ENCODE peak calls at places on chromosomes 12 and 14, in ten cellular contexts. One of them, this sample, is unnamed.

GRCh38 chr12:47651368-47652254 is 54.2 kb downstream of the RPAP3 start:
- DNase-seq in adrenal gland: peak
- DNase-seq in Ammon's horn: peak
- DNase-seq in activated CD8-positive, alpha-beta T cell treated with anti-CD3 and anti-CD28 coated beads for 36 hours: peak
- DNase-seq in substantia nigra: no peak
- DNase-seq in NCI-H748 treated with DMSO at 0.1 percent for 48 hours: peak
- DNase-seq in germinal center: peak
- DNase-seq in HFFc6: peak
- DNase-seq in IMR-90: peak
- DNase-seq in T-helper 17 cell: peak
- DNase-seq in this sample: peak

GRCh38 chr14:30295980-30296379 is 263.0 kb upstream of the G2E3 start:
- DNase-seq in T-helper 17 cell: no peak
- DNase-seq in Ammon's horn: no peak
- DNase-seq in adrenal gland: no peak
- DNase-seq in IMR-90: no peak
- DNase-seq in activated CD8-positive, alpha-beta T cell treated with anti-CD3 and anti-CD28 coated beads for 36 hours: no peak
- DNase-seq in substantia nigra: no peak
- DNase-seq in HFFc6: no peak
- DNase-seq in NCI-H748 treated with DMSO at 0.1 percent for 48 hours: peak
- DNase-seq in germinal center: no peak
- DNase-seq in this sample: no peak

GRCh38 chr12:112183591-112184021 is 58.2 kb downstream of the TRAFD1 start:
- DNase-seq in adrenal gland: no peak
- DNase-seq in activated CD8-positive, alpha-beta T cell treated with anti-CD3 and anti-CD28 coated beads for 36 hours: peak
- DNase-seq in germinal center: no peak
- DNase-seq in NCI-H748 treated with DMSO at 0.1 percent for 48 hours: no peak
- DNase-seq in HFFc6: no peak
- DNase-seq in substantia nigra: no peak
- DNase-seq in IMR-90: no peak
- DNase-seq in T-helper 17 cell: no peak
- DNase-seq in Ammon's horn: no peak
- DNase-seq in this sample: no peak

GRCh38 chr12:6607751-6608591 is 792 bp upstream of the CHD4 start:
- DNase-seq in Ammon's horn: peak
- DNase-seq in HFFc6: peak
- DNase-seq in activated CD8-positive, alpha-beta T cell treated with anti-CD3 and anti-CD28 coated beads for 36 hours: peak
- DNase-seq in germinal center: peak
- DNase-seq in NCI-H748 treated with DMSO at 0.1 percent for 48 hours: peak
- DNase-seq in IMR-90: peak
- DNase-seq in T-helper 17 cell: peak
- DNase-seq in adrenal gland: peak
- DNase-seq in substantia nigra: no peak
- DNase-seq in this sample: peak

GRCh38 chr12:87967871-87968270 is 61.3 kb downstream of the C12orf50 start:
- DNase-seq in HFFc6: no peak
- DNase-seq in germinal center: no peak
- DNase-seq in IMR-90: no peak
- DNase-seq in adrenal gland: no peak
- DNase-seq in substantia nigra: no peak
- DNase-seq in activated CD8-positive, alpha-beta T cell treated with anti-CD3 and anti-CD28 coated beads for 36 hours: no peak
- DNase-seq in NCI-H748 treated with DMSO at 0.1 percent for 48 hours: peak
- DNase-seq in Ammon's horn: peak
- DNase-seq in T-helper 17 cell: no peak
- DNase-seq in this sample: peak

GRCh38 chr14:36454599-36455240 is 65.3 kb downstream of the NKX2-1 start:
- DNase-seq in HFFc6: no peak
- DNase-seq in IMR-90: no peak
- DNase-seq in germinal center: no peak
- DNase-seq in T-helper 17 cell: no peak
- DNase-seq in adrenal gland: no peak
- DNase-seq in substantia nigra: no peak
- DNase-seq in NCI-H748 treated with DMSO at 0.1 percent for 48 hours: no peak
- DNase-seq in Ammon's horn: no peak
- DNase-seq in activated CD8-positive, alpha-beta T cell treated with anti-CD3 and anti-CD28 coated beads for 36 hours: no peak
- DNase-seq in this sample: no peak

GRCh38 chr14:99035268-99035667 is 236.7 kb downstream of the BCL11B start:
- DNase-seq in IMR-90: no peak
- DNase-seq in NCI-H748 treated with DMSO at 0.1 percent for 48 hours: no peak
- DNase-seq in HFFc6: peak
- DNase-seq in adrenal gland: peak
- DNase-seq in activated CD8-positive, alpha-beta T cell treated with anti-CD3 and anti-CD28 coated beads for 36 hours: no peak
- DNase-seq in T-helper 17 cell: no peak
- DNase-seq in germinal center: no peak
- DNase-seq in substantia nigra: no peak
- DNase-seq in Ammon's horn: peak
- DNase-seq in this sample: peak

GRCh38 chr14:20455355-20456300 is 602 bp downstream of the APEX1 start:
- DNase-seq in HFFc6: peak
- DNase-seq in substantia nigra: no peak
- DNase-seq in T-helper 17 cell: peak
- DNase-seq in IMR-90: peak
- DNase-seq in germinal center: peak
- DNase-seq in activated CD8-positive, alpha-beta T cell treated with anti-CD3 and anti-CD28 coated beads for 36 hours: peak
- DNase-seq in Ammon's horn: no peak
- DNase-seq in NCI-H748 treated with DMSO at 0.1 percent for 48 hours: peak
- DNase-seq in adrenal gland: no peak
- DNase-seq in this sample: peak

GRCh38 chr14:96304956-96305355 is 48.9 kb downstream of the BDKRB1 start:
- DNase-seq in germinal center: no peak
- DNase-seq in Ammon's horn: no peak
- DNase-seq in IMR-90: no peak
- DNase-seq in adrenal gland: no peak
- DNase-seq in substantia nigra: no peak
- DNase-seq in activated CD8-positive, alpha-beta T cell treated with anti-CD3 and anti-CD28 coated beads for 36 hours: peak
- DNase-seq in HFFc6: no peak
- DNase-seq in NCI-H748 treated with DMSO at 0.1 percent for 48 hours: no peak
- DNase-seq in T-helper 17 cell: no peak
- DNase-seq in this sample: no peak

GRCh38 chr12:52649066-52649465 is 2.9 kb downstream of the KRT2 start:
- DNase-seq in T-helper 17 cell: no peak
- DNase-seq in HFFc6: no peak
- DNase-seq in Ammon's horn: no peak
- DNase-seq in adrenal gland: no peak
- DNase-seq in activated CD8-positive, alpha-beta T cell treated with anti-CD3 and anti-CD28 coated beads for 36 hours: no peak
- DNase-seq in NCI-H748 treated with DMSO at 0.1 percent for 48 hours: no peak
- DNase-seq in germinal center: no peak
- DNase-seq in substantia nigra: no peak
- DNase-seq in IMR-90: no peak
- DNase-seq in this sample: no peak

GRCh38 chr14:72545411-72546311 is 348.2 kb downstream of the DPF3 start:
- DNase-seq in HFFc6: no peak
- DNase-seq in IMR-90: no peak
- DNase-seq in germinal center: no peak
- DNase-seq in substantia nigra: no peak
- DNase-seq in Ammon's horn: no peak
- DNase-seq in activated CD8-positive, alpha-beta T cell treated with anti-CD3 and anti-CD28 coated beads for 36 hours: no peak
- DNase-seq in T-helper 17 cell: no peak
- DNase-seq in NCI-H748 treated with DMSO at 0.1 percent for 48 hours: no peak
- DNase-seq in adrenal gland: no peak
- DNase-seq in this sample: no peak

GRCh38 chr14:70931008-70931407 is 23.7 kb downstream of the PCNX1 start:
- DNase-seq in NCI-H748 treated with DMSO at 0.1 percent for 48 hours: no peak
- DNase-seq in HFFc6: no peak
- DNase-seq in Ammon's horn: no peak
- DNase-seq in T-helper 17 cell: no peak
- DNase-seq in activated CD8-positive, alpha-beta T cell treated with anti-CD3 and anti-CD28 coated beads for 36 hours: no peak
- DNase-seq in germinal center: no peak
- DNase-seq in substantia nigra: no peak
- DNase-seq in IMR-90: peak
- DNase-seq in adrenal gland: no peak
- DNase-seq in this sample: no peak

GRCh38 chr12:121942145-121942718 is 23.8 kb downstream of the CFAP251 start:
- DNase-seq in substantia nigra: no peak
- DNase-seq in IMR-90: peak
- DNase-seq in T-helper 17 cell: no peak
- DNase-seq in adrenal gland: no peak
- DNase-seq in Ammon's horn: no peak
- DNase-seq in activated CD8-positive, alpha-beta T cell treated with anti-CD3 and anti-CD28 coated beads for 36 hours: no peak
- DNase-seq in germinal center: no peak
- DNase-seq in NCI-H748 treated with DMSO at 0.1 percent for 48 hours: no peak
- DNase-seq in HFFc6: no peak
- DNase-seq in this sample: peak

GRCh38 chr12:120196363-120196762 is 1.8 kb upstream of the GCN1 start:
- DNase-seq in Ammon's horn: no peak
- DNase-seq in substantia nigra: no peak
- DNase-seq in adrenal gland: no peak
- DNase-seq in germinal center: no peak
- DNase-seq in NCI-H748 treated with DMSO at 0.1 percent for 48 hours: no peak
- DNase-seq in activated CD8-positive, alpha-beta T cell treated with anti-CD3 and anti-CD28 coated beads for 36 hours: no peak
- DNase-seq in HFFc6: no peak
- DNase-seq in T-helper 17 cell: no peak
- DNase-seq in IMR-90: no peak
- DNase-seq in this sample: peak

GRCh38 chr12:12511895-12512674 is 50.6 kb downstream of the DUSP16 start:
- DNase-seq in IMR-90: no peak
- DNase-seq in germinal center: no peak
- DNase-seq in HFFc6: no peak
- DNase-seq in adrenal gland: no peak
- DNase-seq in activated CD8-positive, alpha-beta T cell treated with anti-CD3 and anti-CD28 coated beads for 36 hours: peak
- DNase-seq in substantia nigra: no peak
- DNase-seq in Ammon's horn: no peak
- DNase-seq in NCI-H748 treated with DMSO at 0.1 percent for 48 hours: no peak
- DNase-seq in T-helper 17 cell: no peak
- DNase-seq in this sample: no peak

GRCh38 chr14:36520601-36521525 is 831 bp upstream of the NKX2-1 start:
- DNase-seq in T-helper 17 cell: no peak
- DNase-seq in activated CD8-positive, alpha-beta T cell treated with anti-CD3 and anti-CD28 coated beads for 36 hours: no peak
- DNase-seq in substantia nigra: no peak
- DNase-seq in adrenal gland: no peak
- DNase-seq in HFFc6: peak
- DNase-seq in Ammon's horn: no peak
- DNase-seq in NCI-H748 treated with DMSO at 0.1 percent for 48 hours: peak
- DNase-seq in germinal center: no peak
- DNase-seq in IMR-90: peak
- DNase-seq in this sample: peak

GRCh38 chr12:71877335-71878121 is 38.0 kb downstream of the TBC1D15 start:
- DNase-seq in substantia nigra: no peak
- DNase-seq in adrenal gland: no peak
- DNase-seq in NCI-H748 treated with DMSO at 0.1 percent for 48 hours: no peak
- DNase-seq in germinal center: no peak
- DNase-seq in T-helper 17 cell: no peak
- DNase-seq in IMR-90: no peak
- DNase-seq in activated CD8-positive, alpha-beta T cell treated with anti-CD3 and anti-CD28 coated beads for 36 hours: no peak
- DNase-seq in HFFc6: no peak
- DNase-seq in Ammon's horn: no peak
- DNase-seq in this sample: no peak

GRCh38 chr14:74360163-74360562 is 11.9 kb downstream of the VRTN start:
- DNase-seq in substantia nigra: no peak
- DNase-seq in IMR-90: no peak
- DNase-seq in adrenal gland: no peak
- DNase-seq in Ammon's horn: no peak
- DNase-seq in activated CD8-positive, alpha-beta T cell treated with anti-CD3 and anti-CD28 coated beads for 36 hours: no peak
- DNase-seq in germinal center: no peak
- DNase-seq in T-helper 17 cell: no peak
- DNase-seq in NCI-H748 treated with DMSO at 0.1 percent for 48 hours: no peak
- DNase-seq in HFFc6: no peak
- DNase-seq in this sample: no peak

GRCh38 chr12:10634427-10634826 is 21.0 kb upstream of the MAGOHB start:
- DNase-seq in germinal center: no peak
- DNase-seq in adrenal gland: no peak
- DNase-seq in NCI-H748 treated with DMSO at 0.1 percent for 48 hours: no peak
- DNase-seq in substantia nigra: no peak
- DNase-seq in HFFc6: peak
- DNase-seq in T-helper 17 cell: no peak
- DNase-seq in IMR-90: peak
- DNase-seq in Ammon's horn: no peak
- DNase-seq in activated CD8-positive, alpha-beta T cell treated with anti-CD3 and anti-CD28 coated beads for 36 hours: no peak
- DNase-seq in this sample: peak

GRCh38 chr14:22200977-22201605 is 387.9 kb downstream of the DAD1 start:
- DNase-seq in Ammon's horn: peak
- DNase-seq in adrenal gland: no peak
- DNase-seq in HFFc6: peak
- DNase-seq in activated CD8-positive, alpha-beta T cell treated with anti-CD3 and anti-CD28 coated beads for 36 hours: peak
- DNase-seq in IMR-90: peak
- DNase-seq in T-helper 17 cell: no peak
- DNase-seq in NCI-H748 treated with DMSO at 0.1 percent for 48 hours: peak
- DNase-seq in germinal center: peak
- DNase-seq in substantia nigra: no peak
- DNase-seq in this sample: peak

GRCh38 chr14:79699206-79699605 is 512.1 kb downstream of the DIO2 start:
- DNase-seq in HFFc6: no peak
- DNase-seq in T-helper 17 cell: no peak
- DNase-seq in germinal center: no peak
- DNase-seq in IMR-90: no peak
- DNase-seq in NCI-H748 treated with DMSO at 0.1 percent for 48 hours: no peak
- DNase-seq in activated CD8-positive, alpha-beta T cell treated with anti-CD3 and anti-CD28 coated beads for 36 hours: no peak
- DNase-seq in Ammon's horn: no peak
- DNase-seq in substantia nigra: no peak
- DNase-seq in adrenal gland: no peak
- DNase-seq in this sample: no peak

GRCh38 chr12:24838531-24838950 is 110.4 kb downstream of the BCAT1 start:
- DNase-seq in germinal center: no peak
- DNase-seq in activated CD8-positive, alpha-beta T cell treated with anti-CD3 and anti-CD28 coated beads for 36 hours: peak
- DNase-seq in adrenal gland: peak
- DNase-seq in HFFc6: peak
- DNase-seq in Ammon's horn: peak
- DNase-seq in substantia nigra: no peak
- DNase-seq in T-helper 17 cell: no peak
- DNase-seq in IMR-90: peak
- DNase-seq in NCI-H748 treated with DMSO at 0.1 percent for 48 hours: no peak
- DNase-seq in this sample: peak

GRCh38 chr14:20327005-20327869 is 5.8 kb downstream of the CCNB1IP1 start:
- DNase-seq in activated CD8-positive, alpha-beta T cell treated with anti-CD3 and anti-CD28 coated beads for 36 hours: peak
- DNase-seq in T-helper 17 cell: no peak
- DNase-seq in IMR-90: peak
- DNase-seq in HFFc6: peak
- DNase-seq in Ammon's horn: peak
- DNase-seq in NCI-H748 treated with DMSO at 0.1 percent for 48 hours: peak
- DNase-seq in adrenal gland: no peak
- DNase-seq in germinal center: peak
- DNase-seq in substantia nigra: no peak
- DNase-seq in this sample: peak

GRCh38 chr12:25372002-25372401 is 121.3 kb upstream of the KRAS start:
- DNase-seq in Ammon's horn: no peak
- DNase-seq in NCI-H748 treated with DMSO at 0.1 percent for 48 hours: no peak
- DNase-seq in substantia nigra: no peak
- DNase-seq in activated CD8-positive, alpha-beta T cell treated with anti-CD3 and anti-CD28 coated beads for 36 hours: no peak
- DNase-seq in IMR-90: no peak
- DNase-seq in HFFc6: no peak
- DNase-seq in T-helper 17 cell: no peak
- DNase-seq in germinal center: no peak
- DNase-seq in adrenal gland: no peak
- DNase-seq in this sample: no peak

GRCh38 chr14:92651793-92652382 is 96.5 kb downstream of the LGMN start:
- DNase-seq in Ammon's horn: no peak
- DNase-seq in HFFc6: no peak
- DNase-seq in activated CD8-positive, alpha-beta T cell treated with anti-CD3 and anti-CD28 coated beads for 36 hours: peak
- DNase-seq in NCI-H748 treated with DMSO at 0.1 percent for 48 hours: no peak
- DNase-seq in substantia nigra: no peak
- DNase-seq in germinal center: no peak
- DNase-seq in T-helper 17 cell: peak
- DNase-seq in adrenal gland: peak
- DNase-seq in IMR-90: no peak
- DNase-seq in this sample: no peak

GRCh38 chr12:60693019-60693626 is 1097.3 kb downstream of the SLC16A7 start:
- DNase-seq in activated CD8-positive, alpha-beta T cell treated with anti-CD3 and anti-CD28 coated beads for 36 hours: no peak
- DNase-seq in substantia nigra: no peak
- DNase-seq in HFFc6: no peak
- DNase-seq in NCI-H748 treated with DMSO at 0.1 percent for 48 hours: no peak
- DNase-seq in IMR-90: peak
- DNase-seq in Ammon's horn: no peak
- DNase-seq in germinal center: no peak
- DNase-seq in T-helper 17 cell: no peak
- DNase-seq in adrenal gland: no peak
- DNase-seq in this sample: peak

GRCh38 chr12:108400900-108401480 is 61.9 kb upstream of the CMKLR1 start:
- DNase-seq in T-helper 17 cell: no peak
- DNase-seq in activated CD8-positive, alpha-beta T cell treated with anti-CD3 and anti-CD28 coated beads for 36 hours: no peak
- DNase-seq in germinal center: no peak
- DNase-seq in substantia nigra: no peak
- DNase-seq in Ammon's horn: no peak
- DNase-seq in NCI-H748 treated with DMSO at 0.1 percent for 48 hours: no peak
- DNase-seq in adrenal gland: no peak
- DNase-seq in HFFc6: no peak
- DNase-seq in IMR-90: no peak
- DNase-seq in this sample: no peak

GRCh38 chr12:132146772-132147422 is 2.6 kb downstream of the NOC4L start:
- DNase-seq in germinal center: no peak
- DNase-seq in IMR-90: no peak
- DNase-seq in HFFc6: no peak
- DNase-seq in Ammon's horn: no peak
- DNase-seq in T-helper 17 cell: no peak
- DNase-seq in substantia nigra: no peak
- DNase-seq in NCI-H748 treated with DMSO at 0.1 percent for 48 hours: no peak
- DNase-seq in activated CD8-positive, alpha-beta T cell treated with anti-CD3 and anti-CD28 coated beads for 36 hours: no peak
- DNase-seq in adrenal gland: no peak
- DNase-seq in this sample: no peak